ENCODE peak calls at places on chromosomes 16 and 17, in eight cellular contexts. M is C1 segment of cervical spinal cord; B is activated CD8-positive, alpha-beta memory T cell treated with anti-CD3 and anti-CD28 coated beads, Interleukin-2, amount 50 U/mL, for 4 hours; W is stimulated activated CD4-positive, alpha-beta T cell treated with anti-CD3 and anti-CD28 coated beads, TNF-alpha, amount 100 ng/mL, for 48 hours; E is choroid plexus epithelial cell; D is CD8-positive, alpha-beta memory T cell; V is NCI-H774; S is heart right ventricle. T is an unnamed sample.

GRCh38 chr17:21513012-21513570 is 136.9 kb downstream of the KCNJ12 start:
- DNase-seq in E (peak; percentile 78), W (peak; percentile 71), B (peak; percentile 76), V (no peak), M (peak; percentile 78), S (peak; percentile 81), D (peak; percentile 71), T (no peak)

GRCh38 chr17:79919164-79919585 is 79.9 kb upstream of the CBX4 start:
- DNase-seq in M (peak; percentile 93), B (no peak), W (no peak), E (no peak), D (no peak), S (peak; percentile 84), V (peak; percentile 61), T (no peak)

GRCh38 chr16:375212-375611 is 4.9 kb upstream of the MRPL28 start:
- DNase-seq in V (no peak), D (no peak), W (no peak), E (no peak), M (no peak), B (no peak), S (no peak), T (no peak)

GRCh38 chr17:47239663-47240374 is 13.8 kb upstream of the ITGB3 start:
- DNase-seq in E (peak; percentile 82), W (no peak), M (peak; percentile 67), B (no peak), V (no peak), D (no peak), S (peak; percentile 88), T (no peak)

GRCh38 chr17:69918164-69918563 is 156.9 kb upstream of the KCNJ16 start:
- DNase-seq in E (no peak), W (no peak), S (no peak), B (no peak), D (no peak), V (no peak), M (no peak), T (no peak)

GRCh38 chr16:89217138-89217387 is 440 bp upstream of the ZNF778 start:
- DNase-seq in W (no peak), D (no peak), E (no peak), B (no peak), V (no peak), M (no peak), S (no peak), T (no peak)

GRCh38 chr16:31455601-31456314 is 3.5 kb upstream of the ARMC5 start:
- DNase-seq in E (peak; percentile 45), M (no peak), D (peak; percentile 28), B (no peak), S (no peak), V (no peak), W (no peak), T (no peak)

GRCh38 chr16:58021661-58022551 is 3.6 kb upstream of the MMP15 start:
- DNase-seq in B (no peak), W (no peak), D (no peak), M (no peak), V (no peak), S (no peak), E (peak; percentile 70), T (no peak)

GRCh38 chr16:88977028-88977844 is at the start of gene CBFA2T3:
- DNase-seq in D (no peak), S (peak; percentile 80), M (peak; percentile 61), E (no peak), B (no peak), W (no peak), V (no peak), T (no peak)

GRCh38 chr16:56102159-56102798 is 89.0 kb upstream of the GNAO1 start:
- DNase-seq in E (no peak), S (peak; percentile 66), B (no peak), V (no peak), M (peak; percentile 41), W (no peak), D (no peak), T (no peak)

GRCh38 chr17:37465058-37465616 is 24.6 kb upstream of the DUSP14 start:
- DNase-seq in M (no peak), W (no peak), B (no peak), S (no peak), E (peak; percentile 83), V (no peak), D (no peak), T (no peak)

GRCh38 chr17:62778990-62779681 is 29.0 kb downstream of the MARCHF10 start:
- DNase-seq in D (no peak), E (peak; percentile 96), V (peak; percentile 96), W (no peak), M (no peak), S (no peak), B (no peak), T (no peak)

GRCh38 chr17:59469786-59470485 is 95.5 kb upstream of the DHX40 start:
- DNase-seq in B (no peak), W (no peak), E (peak; percentile 4), V (no peak), S (no peak), D (no peak), M (no peak), T (no peak)

GRCh38 chr17:82458885-82459424 is 414 bp downstream of the NARF start:
- DNase-seq in V (no peak), E (peak; percentile 62), W (no peak), B (no peak), M (no peak), S (no peak), D (no peak), T (no peak)

GRCh38 chr16:11507991-11508390 is 78.7 kb downstream of the LITAF start:
- DNase-seq in B (no peak), E (no peak), V (no peak), S (no peak), W (no peak), M (no peak), D (no peak), T (no peak)

GRCh38 chr17:7001562-7001961 is 5.7 kb downstream of the ALOX12 start:
- DNase-seq in W (no peak), B (peak; percentile 45), S (no peak), D (peak; percentile 28), E (peak; percentile 58), M (no peak), V (no peak), T (no peak)

GRCh38 chr16:67542464-67542863 is 13.8 kb downstream of the RIPOR1 start:
- DNase-seq in V (no peak), M (no peak), E (peak; percentile 87), B (peak; percentile 57), W (peak; percentile 58), S (peak; percentile 40), D (peak; percentile 76), T (no peak)

GRCh38 chr17:54900457-54901229 is at the start of gene TOM1L1:
- DNase-seq in V (peak; percentile 98), B (no peak), S (peak; percentile 53), W (peak; percentile 8), D (no peak), M (peak; percentile 37), E (peak; percentile 50), T (peak; percentile 59)

GRCh38 chr16:88846088-88846487 is 10.7 kb downstream of the GALNS start:
- DNase-seq in V (no peak), M (no peak), E (peak; percentile 16), S (no peak), D (no peak), W (no peak), B (no peak), T (no peak)

GRCh38 chr16:29663020-29663828 is at the start of gene SPN:
- DNase-seq in M (no peak), D (peak; percentile 54), V (no peak), B (peak; percentile 27), S (no peak), W (peak; percentile 50), E (no peak), T (no peak)

T was measured in NCI-H2081 treated with DMSO at 0.1 percent for 48 hours.